ENCODE peak calls at places on chromosomes 2 and 18, in eight cellular contexts. Q, X, A, D, J, L, U and N are unnamed samples.

GRCh38 chr18:79394438-79395307 is 1.1 kb upstream of the NFATC1 start:
- DNase-seq in L (no peak), U (peak), X (no peak), D (no peak), Q (no peak), J (peak), A (no peak), N (no peak)

GRCh38 chr2:96887419-96888081 is 17.7 kb upstream of the SEMA4C start:
- DNase-seq in L (no peak), D (no peak), X (no peak), A (no peak), Q (no peak), U (peak), J (no peak), N (no peak)

GRCh38 chr18:33751613-33752221 is 173.7 kb downstream of the ASXL3 start:
- DNase-seq in U (no peak), J (peak), D (no peak), L (no peak), Q (no peak), X (no peak), A (no peak), N (no peak)

GRCh38 chr2:120722211-120722602 is 13.5 kb upstream of the GLI2 start:
- DNase-seq in X (no peak), J (no peak), D (no peak), A (no peak), U (no peak), L (no peak), Q (no peak), N (no peak)

GRCh38 chr2:146123256-146123655 is 1603.3 kb upstream of the ZEB2 start:
- DNase-seq in X (no peak), D (no peak), J (no peak), L (no peak), U (no peak), Q (no peak), A (no peak), N (no peak)

GRCh38 chr2:67646714-67647333 is 249.7 kb downstream of the ETAA1 start:
- DNase-seq in D (no peak), J (no peak), L (no peak), X (no peak), U (no peak), A (no peak), Q (no peak), N (no peak)

GRCh38 chr2:119066272-119066804 is 92.2 kb downstream of the C1QL2 start:
- DNase-seq in J (no peak), U (no peak), X (no peak), A (no peak), L (no peak), Q (no peak), D (no peak), N (no peak)

GRCh38 chr2:46951290-46952064 is 35.9 kb upstream of the MCFD2 start:
- DNase-seq in U (peak), J (no peak), L (no peak), Q (no peak), X (no peak), A (no peak), D (no peak), N (no peak)

GRCh38 chr2:134320930-134321329 is 67.1 kb downstream of the MGAT5 start:
- DNase-seq in U (no peak), A (no peak), X (no peak), Q (no peak), L (peak), D (no peak), J (no peak), N (no peak)

GRCh38 chr2:42163444-42164045 is 5.6 kb upstream of the EML4 start:
- DNase-seq in A (no peak), Q (no peak), J (peak), U (no peak), D (no peak), X (no peak), L (no peak), N (no peak)

GRCh38 chr18:44537521-44537920 is 143.2 kb upstream of the SETBP1 start:
- DNase-seq in X (no peak), Q (peak), A (no peak), U (no peak), L (no peak), J (peak), D (no peak), N (no peak)

GRCh38 chr2:224101820-224102630 is 62.9 kb upstream of the SERPINE2 start:
- DNase-seq in U (no peak), Q (peak), J (peak), L (no peak), X (no peak), A (no peak), D (no peak), N (no peak)

GRCh38 chr2:150426724-150427123 is 60.7 kb downstream of the RND3 start:
- DNase-seq in A (no peak), X (no peak), Q (no peak), L (no peak), D (no peak), J (no peak), U (no peak), N (no peak)

GRCh38 chr2:240567872-240568677 is at the start of gene RNPEPL1:
- DNase-seq in X (no peak), L (peak), A (peak), D (peak), J (no peak), U (peak), Q (no peak), N (no peak)

GRCh38 chr2:216006164-216006663 is 7.1 kb downstream of the MREG start:
- DNase-seq in A (no peak), Q (no peak), J (no peak), L (peak), X (peak), U (no peak), D (no peak), N (no peak)

GRCh38 chr18:22166070-22166972 is 3.1 kb upstream of the GATA6 start:
- DNase-seq in U (no peak), L (no peak), X (no peak), Q (no peak), A (peak), D (no peak), J (no peak), N (no peak)

GRCh38 chr2:234957533-234958135 is 5.8 kb downstream of the SH3BP4 start:
- DNase-seq in J (peak), A (no peak), U (no peak), L (no peak), Q (no peak), D (no peak), X (no peak), N (no peak)

GRCh38 chr2:232230557-232230956 is 148.0 kb upstream of the ALPP start:
- DNase-seq in D (no peak), A (no peak), J (no peak), U (no peak), X (no peak), Q (no peak), L (no peak), N (no peak)

GRCh38 chr2:28613616-28614501 is 118.0 kb downstream of the PLB1 start:
- DNase-seq in Q (no peak), J (no peak), L (no peak), U (no peak), A (no peak), D (no peak), X (no peak), N (no peak)

GRCh38 chr2:151361674-151362380 is 4.4 kb downstream of the TNFAIP6 start:
- DNase-seq in Q (no peak), D (no peak), U (no peak), A (no peak), J (peak), X (no peak), L (no peak), N (no peak)

GRCh38 chr18:61832858-61833257 is 59.9 kb downstream of the RNF152 start:
- DNase-seq in A (no peak), Q (no peak), L (no peak), X (no peak), D (no peak), J (no peak), U (no peak), N (no peak)

GRCh38 chr2:42770288-42771131 is 6.6 kb upstream of the OXER1 start:
- DNase-seq in U (peak), J (peak), A (no peak), Q (no peak), L (no peak), D (no peak), X (no peak), N (no peak)

GRCh38 chr2:58740381-58740780 is 499.3 kb upstream of the FANCL start:
- DNase-seq in Q (no peak), X (no peak), U (no peak), J (no peak), D (no peak), L (no peak), A (no peak), N (no peak)

GRCh38 chr2:17822452-17823117 is 6.3 kb downstream of the MSGN1 start:
- DNase-seq in J (no peak), A (no peak), U (no peak), L (no peak), Q (no peak), D (no peak), X (no peak), N (no peak)

GRCh38 chr18:63570721-63571120 is 16.4 kb upstream of the SERPINB13 start:
- DNase-seq in J (peak), Q (no peak), U (no peak), D (no peak), L (no peak), X (no peak), A (no peak), N (no peak)

GRCh38 chr2:37472959-37473358 is 128.5 kb downstream of the QPCT start:
- DNase-seq in L (no peak), X (no peak), Q (no peak), D (no peak), A (no peak), J (peak), U (no peak), N (no peak)

GRCh38 chr2:207617011-207617671 is 8.1 kb downstream of the METTL21A start:
- DNase-seq in L (no peak), U (no peak), X (no peak), A (no peak), Q (peak), J (peak), D (no peak), N (no peak)

GRCh38 chr2:54370405-54371104 is 85.6 kb upstream of the SPTBN1 start:
- DNase-seq in L (no peak), U (no peak), X (no peak), Q (no peak), J (peak), A (no peak), D (no peak), N (no peak)

GRCh38 chr2:240419321-240419720 is 16.1 kb upstream of the GPC1 start:
- DNase-seq in X (no peak), D (no peak), J (no peak), A (no peak), Q (no peak), L (no peak), U (peak), N (no peak)

GRCh38 chr18:68164909-68165308 is 550.0 kb downstream of the TMX3 start:
- DNase-seq in U (no peak), X (no peak), A (no peak), L (no peak), J (no peak), Q (no peak), D (no peak), N (no peak)

GRCh38 chr2:242031481-242032019 is 162.0 kb downstream of the RTP5 start:
- DNase-seq in D (no peak), A (no peak), J (peak), X (no peak), U (peak), Q (peak), L (peak), N (no peak)

GRCh38 chr2:224442092-224442999 is 40.4 kb upstream of the FAM124B start:
- DNase-seq in D (no peak), L (no peak), Q (no peak), U (no peak), X (no peak), J (peak), A (no peak), N (no peak)

GRCh38 chr2:199684832-199685231 is 166.2 kb downstream of the FTCDNL1 start:
- DNase-seq in U (no peak), Q (no peak), L (no peak), A (no peak), D (no peak), J (no peak), X (no peak), N (no peak)

GRCh38 chr2:199685669-199686068 is 165.3 kb downstream of the FTCDNL1 start:
- DNase-seq in X (no peak), U (no peak), Q (no peak), A (no peak), J (no peak), L (no peak), D (no peak), N (no peak)

GRCh38 chr2:199680482-199680881 is 170.5 kb downstream of the FTCDNL1 start:
- DNase-seq in A (no peak), Q (no peak), D (no peak), X (no peak), L (no peak), U (no peak), J (no peak), N (no peak)

GRCh38 chr2:199682001-199682400 is 169.0 kb downstream of the FTCDNL1 start:
- DNase-seq in Q (no peak), D (no peak), L (no peak), X (no peak), J (no peak), A (no peak), U (no peak), N (no peak)

GRCh38 chr2:199684168-199684567 is 166.8 kb downstream of the FTCDNL1 start:
- DNase-seq in L (no peak), J (no peak), X (no peak), U (no peak), Q (no peak), A (no peak), D (no peak), N (no peak)
- TF ChIP-seq CTCF in L (no peak), J (no peak), X (no peak), U (no peak), Q (no peak), A (no peak), D (no peak), N (peak)

DNA sequence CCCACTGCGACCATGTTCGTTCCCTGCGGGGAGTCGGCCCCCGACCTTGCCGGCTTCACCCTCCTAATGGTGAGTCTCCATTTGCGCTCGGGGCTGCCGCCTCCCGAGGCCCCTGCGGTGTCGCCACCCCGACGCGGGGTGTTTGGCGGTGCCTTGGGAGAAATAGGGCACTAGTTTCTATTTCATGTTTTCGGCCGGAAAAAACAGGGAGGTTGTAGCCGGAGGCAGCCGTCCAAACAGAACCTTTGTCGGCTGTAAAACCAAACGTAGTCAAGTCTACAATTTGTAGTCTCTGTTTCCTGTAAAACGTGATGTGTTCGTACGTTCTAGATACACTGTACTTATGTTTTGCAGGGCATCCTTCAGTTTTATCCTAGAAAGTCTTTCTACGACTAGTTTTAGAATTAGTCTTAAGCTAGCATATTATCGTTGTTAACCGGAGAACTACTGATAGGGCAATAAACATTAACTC is 290 bp downstream of the PSMG2 start:
- DNase-seq in D (no peak), Q (no peak), X (no peak), U (no peak), A (no peak), J (no peak), L (no peak), N (no peak)
- TF ChIP-seq CTCF in D (no peak), Q (no peak), X (no peak), U (no peak), A (no peak), J (no peak), L (no peak), N (no peak)

DNA sequence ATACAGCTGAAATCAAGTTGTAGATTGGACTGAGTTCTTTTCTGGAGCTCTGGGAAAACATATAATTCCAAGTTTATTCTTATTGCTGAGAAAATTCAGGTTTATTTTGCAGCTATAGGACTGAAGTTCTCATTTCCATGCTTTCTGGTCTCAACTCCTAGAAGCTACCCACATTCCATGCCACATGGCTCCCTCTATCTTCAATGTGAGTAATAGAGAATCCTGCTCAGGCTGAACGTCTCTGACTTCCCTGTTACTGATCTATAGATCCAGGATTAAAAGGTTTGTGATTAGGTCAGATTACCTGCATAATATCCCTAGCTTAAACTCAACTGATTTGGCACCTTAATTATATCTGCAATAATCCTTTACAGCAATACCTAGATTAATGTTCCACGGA is 453.8 kb upstream of the MC4R start:
- DNase-seq in U (no peak), D (no peak), X (no peak), A (no peak), J (no peak), L (no peak), Q (no peak), N (peak)
- TF ChIP-seq CTCF in U (no peak), D (no peak), X (no peak), A (no peak), J (no peak), L (no peak), Q (peak), N (peak)

GRCh38 chr2:102975996-102976636 is 214.3 kb downstream of the TMEM182 start:
- DNase-seq in D (peak), A (no peak), L (no peak), J (peak), Q (no peak), X (no peak), U (no peak), N (peak)
- TF ChIP-seq CTCF in D (peak), A (peak), L (no peak), J (peak), Q (no peak), X (peak), U (no peak), N (peak)